ENCODE peak calls at places on chromosomes 16 and 17, in ten cellular contexts. One of them, this sample, is unnamed.

GRCh38 chr17:76139801-76140660 is 1.0 kb downstream of the FOXJ1 start:
- DNase-seq in pancreas: peak; percentile 63
- DNase-seq in GM06990: peak; percentile 73
- DNase-seq in AG04449: no peak
- DNase-seq in lower lobe of right lung: peak; percentile 69
- DNase-seq in upper lobe of left lung: peak; percentile 90
- DNase-seq in stomach: no peak
- DNase-seq in foreskin fibroblast: peak; percentile 24
- DNase-seq in kidney: peak; percentile 77
- DNase-seq in HFF-Myc: no peak
- DNase-seq in this sample: no peak

GRCh38 chr17:61382796-61383688 is 16.6 kb upstream of the TBX2 start:
- DNase-seq in pancreas: peak; percentile 21
- DNase-seq in GM06990: no peak
- DNase-seq in AG04449: no peak
- DNase-seq in lower lobe of right lung: peak; percentile 24
- DNase-seq in upper lobe of left lung: peak; percentile 41
- DNase-seq in stomach: no peak
- DNase-seq in foreskin fibroblast: no peak
- DNase-seq in kidney: peak; percentile 66
- DNase-seq in HFF-Myc: no peak
- DNase-seq in this sample: no peak

GRCh38 chr17:62572488-62573469 is 54.7 kb upstream of the MRC2 start:
- DNase-seq in pancreas: no peak
- DNase-seq in GM06990: no peak
- DNase-seq in AG04449: no peak
- DNase-seq in lower lobe of right lung: no peak
- DNase-seq in upper lobe of left lung: no peak
- DNase-seq in stomach: no peak
- DNase-seq in foreskin fibroblast: peak; percentile 50
- DNase-seq in kidney: no peak
- DNase-seq in HFF-Myc: no peak
- DNase-seq in this sample: no peak

GRCh38 chr16:51755039-51755501 is 604.0 kb upstream of the SALL1 start:
- DNase-seq in pancreas: no peak
- DNase-seq in GM06990: no peak
- DNase-seq in AG04449: no peak
- DNase-seq in lower lobe of right lung: no peak
- DNase-seq in upper lobe of left lung: peak; percentile 3
- DNase-seq in stomach: no peak
- DNase-seq in foreskin fibroblast: no peak
- DNase-seq in kidney: peak; percentile 67
- DNase-seq in HFF-Myc: no peak
- DNase-seq in this sample: no peak

GRCh38 chr17:58388302-58389190 is 28.8 kb downstream of the RNF43 start:
- DNase-seq in pancreas: no peak
- DNase-seq in GM06990: no peak
- DNase-seq in AG04449: no peak
- DNase-seq in lower lobe of right lung: no peak
- DNase-seq in upper lobe of left lung: no peak
- DNase-seq in stomach: no peak
- DNase-seq in foreskin fibroblast: peak; percentile 22
- DNase-seq in kidney: no peak
- DNase-seq in HFF-Myc: no peak
- DNase-seq in this sample: no peak

GRCh38 chr17:7046127-7046724 is 2.3 kb upstream of the SLC16A11 start:
- DNase-seq in pancreas: peak; percentile 81
- DNase-seq in GM06990: no peak
- DNase-seq in AG04449: no peak
- DNase-seq in lower lobe of right lung: peak; percentile 92
- DNase-seq in upper lobe of left lung: no peak
- DNase-seq in stomach: peak; percentile 96
- DNase-seq in foreskin fibroblast: peak; percentile 39
- DNase-seq in kidney: peak; percentile 92
- DNase-seq in HFF-Myc: no peak
- DNase-seq in this sample: no peak

GRCh38 chr17:19286751-19287341 is 49.7 kb downstream of the EPN2 start:
- DNase-seq in pancreas: no peak
- DNase-seq in GM06990: no peak
- DNase-seq in AG04449: no peak
- DNase-seq in lower lobe of right lung: no peak
- DNase-seq in upper lobe of left lung: no peak
- DNase-seq in stomach: no peak
- DNase-seq in foreskin fibroblast: no peak
- DNase-seq in kidney: no peak
- DNase-seq in HFF-Myc: no peak
- DNase-seq in this sample: no peak

GRCh38 chr17:68612228-68612922 is 11.2 kb upstream of the FAM20A start:
- DNase-seq in pancreas: no peak
- DNase-seq in GM06990: no peak
- DNase-seq in AG04449: no peak
- DNase-seq in lower lobe of right lung: no peak
- DNase-seq in upper lobe of left lung: no peak
- DNase-seq in stomach: no peak
- DNase-seq in foreskin fibroblast: no peak
- DNase-seq in kidney: no peak
- DNase-seq in HFF-Myc: no peak
- DNase-seq in this sample: no peak

GRCh38 chr16:67552476-67552875 is 9.8 kb upstream of the CTCF start:
- DNase-seq in pancreas: peak; percentile 49
- DNase-seq in GM06990: no peak
- DNase-seq in AG04449: no peak
- DNase-seq in lower lobe of right lung: peak; percentile 36
- DNase-seq in upper lobe of left lung: no peak
- DNase-seq in stomach: no peak
- DNase-seq in foreskin fibroblast: no peak
- DNase-seq in kidney: peak; percentile 83
- DNase-seq in HFF-Myc: no peak
- DNase-seq in this sample: no peak

GRCh38 chr17:68435876-68436842 is 21.1 kb downstream of the WIPI1 start:
- DNase-seq in pancreas: peak; percentile 78
- DNase-seq in GM06990: peak; percentile 53
- DNase-seq in AG04449: no peak
- DNase-seq in lower lobe of right lung: peak; percentile 75
- DNase-seq in upper lobe of left lung: peak; percentile 65
- DNase-seq in stomach: peak; percentile 83
- DNase-seq in foreskin fibroblast: peak; percentile 94
- DNase-seq in kidney: no peak
- DNase-seq in HFF-Myc: peak; percentile 82
- DNase-seq in this sample: peak; percentile 76

GRCh38 chr17:30203471-30203981 is 32.0 kb downstream of the SLC6A4 start:
- DNase-seq in pancreas: no peak
- DNase-seq in GM06990: no peak
- DNase-seq in AG04449: no peak
- DNase-seq in lower lobe of right lung: no peak
- DNase-seq in upper lobe of left lung: no peak
- DNase-seq in stomach: no peak
- DNase-seq in foreskin fibroblast: no peak
- DNase-seq in kidney: no peak
- DNase-seq in HFF-Myc: no peak
- DNase-seq in this sample: no peak

GRCh38 chr16:1509307-1510221 is 16.4 kb downstream of the TELO2 start:
- DNase-seq in pancreas: no peak
- DNase-seq in GM06990: no peak
- DNase-seq in AG04449: no peak
- DNase-seq in lower lobe of right lung: no peak
- DNase-seq in upper lobe of left lung: peak; percentile 73
- DNase-seq in stomach: no peak
- DNase-seq in foreskin fibroblast: no peak
- DNase-seq in kidney: peak; percentile 87
- DNase-seq in HFF-Myc: no peak
- DNase-seq in this sample: no peak

GRCh38 chr17:34727601-34728000 is 148.2 kb downstream of the TMEM132E start:
- DNase-seq in pancreas: no peak
- DNase-seq in GM06990: no peak
- DNase-seq in AG04449: no peak
- DNase-seq in lower lobe of right lung: no peak
- DNase-seq in upper lobe of left lung: no peak
- DNase-seq in stomach: no peak
- DNase-seq in foreskin fibroblast: no peak
- DNase-seq in kidney: no peak
- DNase-seq in HFF-Myc: no peak
- DNase-seq in this sample: no peak

GRCh38 chr17:68089881-68090280 is 54.3 kb downstream of the KPNA2 start:
- DNase-seq in pancreas: no peak
- DNase-seq in GM06990: no peak
- DNase-seq in AG04449: no peak
- DNase-seq in lower lobe of right lung: peak; percentile 65
- DNase-seq in upper lobe of left lung: no peak
- DNase-seq in stomach: peak; percentile 64
- DNase-seq in foreskin fibroblast: peak; percentile 39
- DNase-seq in kidney: no peak
- DNase-seq in HFF-Myc: no peak
- DNase-seq in this sample: no peak

GRCh38 chr17:4199818-4200402 is 56.9 kb downstream of the CYB5D2 start:
- DNase-seq in pancreas: no peak
- DNase-seq in GM06990: no peak
- DNase-seq in AG04449: no peak
- DNase-seq in lower lobe of right lung: no peak
- DNase-seq in upper lobe of left lung: no peak
- DNase-seq in stomach: no peak
- DNase-seq in foreskin fibroblast: peak; percentile 57
- DNase-seq in kidney: no peak
- DNase-seq in HFF-Myc: no peak
- DNase-seq in this sample: peak; percentile 34

GRCh38 chr16:67752641-67753040 is 33.5 kb upstream of the GFOD2 start:
- DNase-seq in pancreas: no peak
- DNase-seq in GM06990: no peak
- DNase-seq in AG04449: no peak
- DNase-seq in lower lobe of right lung: no peak
- DNase-seq in upper lobe of left lung: no peak
- DNase-seq in stomach: no peak
- DNase-seq in foreskin fibroblast: no peak
- DNase-seq in kidney: no peak
- DNase-seq in HFF-Myc: no peak
- DNase-seq in this sample: no peak

GRCh38 chr16:67345401-67345800 is 18.8 kb downstream of the LRRC36 start:
- DNase-seq in pancreas: no peak
- DNase-seq in GM06990: no peak
- DNase-seq in AG04449: no peak
- DNase-seq in lower lobe of right lung: no peak
- DNase-seq in upper lobe of left lung: no peak
- DNase-seq in stomach: peak; percentile 56
- DNase-seq in foreskin fibroblast: no peak
- DNase-seq in kidney: no peak
- DNase-seq in HFF-Myc: no peak
- DNase-seq in this sample: no peak

GRCh38 chr17:81866440-81867122 is 4.6 kb downstream of the ARHGDIA start:
- DNase-seq in pancreas: no peak
- DNase-seq in GM06990: no peak
- DNase-seq in AG04449: no peak
- DNase-seq in lower lobe of right lung: no peak
- DNase-seq in upper lobe of left lung: peak; percentile 56
- DNase-seq in stomach: no peak
- DNase-seq in foreskin fibroblast: peak; percentile 53
- DNase-seq in kidney: peak; percentile 72
- DNase-seq in HFF-Myc: no peak
- DNase-seq in this sample: no peak
- TF ChIP-seq CTCF in pancreas: no peak
- TF ChIP-seq CTCF in GM06990: no peak
- TF ChIP-seq CTCF in AG04449: no peak
- TF ChIP-seq CTCF in lower lobe of right lung: no peak
- TF ChIP-seq CTCF in upper lobe of left lung: no peak
- TF ChIP-seq CTCF in stomach: no peak
- TF ChIP-seq CTCF in foreskin fibroblast: no peak
- TF ChIP-seq CTCF in kidney: no peak
- TF ChIP-seq CTCF in HFF-Myc: no peak
- TF ChIP-seq CTCF in this sample: no peak

GRCh38 chr16:3115561-3115960 is 3.2 kb downstream of the ZNF205 start:
- DNase-seq in pancreas: no peak
- DNase-seq in GM06990: no peak
- DNase-seq in AG04449: no peak
- DNase-seq in lower lobe of right lung: no peak
- DNase-seq in upper lobe of left lung: peak; percentile 51
- DNase-seq in stomach: no peak
- DNase-seq in foreskin fibroblast: no peak
- DNase-seq in kidney: peak; percentile 65
- DNase-seq in HFF-Myc: no peak
- DNase-seq in this sample: no peak
- TF ChIP-seq CTCF in pancreas: no peak
- TF ChIP-seq CTCF in GM06990: peak; percentile 35
- TF ChIP-seq CTCF in AG04449: no peak
- TF ChIP-seq CTCF in lower lobe of right lung: no peak
- TF ChIP-seq CTCF in upper lobe of left lung: no peak
- TF ChIP-seq CTCF in stomach: no peak
- TF ChIP-seq CTCF in foreskin fibroblast: no peak
- TF ChIP-seq CTCF in kidney: no peak
- TF ChIP-seq CTCF in HFF-Myc: no peak
- TF ChIP-seq CTCF in this sample: no peak

DNA sequence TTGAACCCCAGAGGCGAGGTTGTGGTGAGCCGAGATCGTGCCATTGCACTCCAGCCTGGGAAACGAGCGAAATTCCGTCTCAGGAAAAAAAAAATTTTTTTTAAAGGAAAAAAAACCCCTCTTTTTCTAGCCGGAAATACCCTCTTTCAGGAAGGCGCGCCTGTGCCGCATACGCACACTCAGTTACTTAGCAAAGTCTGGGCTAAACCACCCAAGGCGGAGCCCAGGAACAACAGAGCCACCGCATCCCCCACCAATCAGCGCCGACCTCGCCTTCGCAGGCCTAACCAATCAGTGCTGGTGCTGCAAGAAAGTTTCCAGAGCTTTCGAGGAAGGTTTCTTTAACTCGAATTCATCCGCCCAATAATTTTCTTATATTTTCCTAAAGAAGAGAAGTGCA is 510.4 kb downstream of the KCNJ18 start:
- DNase-seq in pancreas: no peak
- DNase-seq in GM06990: no peak
- DNase-seq in AG04449: no peak
- DNase-seq in lower lobe of right lung: no peak
- DNase-seq in upper lobe of left lung: peak; percentile 33
- DNase-seq in stomach: no peak
- DNase-seq in foreskin fibroblast: no peak
- DNase-seq in kidney: no peak
- DNase-seq in HFF-Myc: no peak
- DNase-seq in this sample: no peak
- TF ChIP-seq CTCF in pancreas: no peak
- TF ChIP-seq CTCF in GM06990: no peak
- TF ChIP-seq CTCF in AG04449: no peak
- TF ChIP-seq CTCF in lower lobe of right lung: no peak
- TF ChIP-seq CTCF in upper lobe of left lung: no peak
- TF ChIP-seq CTCF in stomach: no peak
- TF ChIP-seq CTCF in foreskin fibroblast: no peak
- TF ChIP-seq CTCF in kidney: no peak
- TF ChIP-seq CTCF in HFF-Myc: no peak
- TF ChIP-seq CTCF in this sample: no peak

DNA sequence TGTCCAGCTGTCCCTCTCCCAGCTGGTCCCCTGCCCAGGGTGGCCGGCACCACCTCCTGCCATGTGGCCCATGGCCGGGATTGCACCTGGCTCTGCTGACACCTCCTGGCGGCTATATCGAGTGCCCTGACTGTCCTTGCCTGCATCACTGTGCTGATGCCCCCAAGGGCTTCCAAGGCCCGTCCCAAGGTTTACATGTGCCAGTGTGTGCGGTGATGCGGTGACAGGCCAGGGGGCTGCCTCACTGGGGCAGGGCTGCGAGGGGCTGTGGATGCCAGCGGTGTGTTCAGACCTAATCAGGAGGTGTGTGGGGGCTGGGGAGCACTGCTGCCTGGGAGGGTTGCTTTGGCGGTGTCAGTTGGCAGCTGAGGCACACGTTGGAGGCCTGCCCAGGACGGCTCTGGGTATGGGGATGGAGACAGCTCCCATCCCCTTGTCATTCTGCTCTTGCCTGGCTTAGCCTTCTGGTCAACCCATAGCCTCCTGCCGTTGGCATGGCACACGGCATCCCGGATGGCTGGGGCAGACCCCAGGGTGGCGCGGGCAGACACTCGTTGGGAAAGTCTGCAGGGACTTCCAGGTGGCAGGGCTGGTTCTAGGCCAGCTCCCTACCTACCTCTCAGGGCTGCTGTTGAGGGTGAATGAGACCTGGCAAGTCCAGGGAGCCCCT is 5.5 kb downstream of the MAP2K3 start:
- DNase-seq in pancreas: no peak
- DNase-seq in GM06990: no peak
- DNase-seq in AG04449: no peak
- DNase-seq in lower lobe of right lung: no peak
- DNase-seq in upper lobe of left lung: no peak
- DNase-seq in stomach: no peak
- DNase-seq in foreskin fibroblast: peak; percentile 30
- DNase-seq in kidney: peak; percentile 78
- DNase-seq in HFF-Myc: no peak
- DNase-seq in this sample: no peak
- TF ChIP-seq CTCF in pancreas: no peak
- TF ChIP-seq CTCF in GM06990: no peak
- TF ChIP-seq CTCF in AG04449: no peak
- TF ChIP-seq CTCF in lower lobe of right lung: no peak
- TF ChIP-seq CTCF in upper lobe of left lung: no peak
- TF ChIP-seq CTCF in stomach: no peak
- TF ChIP-seq CTCF in foreskin fibroblast: no peak
- TF ChIP-seq CTCF in kidney: no peak
- TF ChIP-seq CTCF in HFF-Myc: no peak
- TF ChIP-seq CTCF in this sample: no peak

This sample was measured in AG10803.